ENCODE peak calls at places on chromosomes 3 and 15, in four cellular contexts. G, X, T and K are unnamed samples.

GRCh38 chr15:99121691-99122410 is 17.0 kb downstream of the SYNM start:
- DNase-seq in G (no peak), X (no peak), T (no peak), K (no peak)

GRCh38 chr3:195270350-195271115 is 426 bp downstream of the XXYLT1 start:
- DNase-seq in G (peak; percentile 91), X (peak; percentile 67), T (no peak), K (peak; percentile 91)

GRCh38 chr15:57442371-57442770 is 66.1 kb downstream of the CGNL1 start:
- DNase-seq in G (no peak), X (no peak), T (no peak), K (no peak)

GRCh38 chr3:154795046-154795445 is 285.1 kb upstream of the MME start:
- DNase-seq in G (no peak), X (peak; percentile 2), T (no peak), K (peak; percentile 26)

GRCh38 chr3:38150780-38151528 is 12.5 kb downstream of the MYD88 start:
- DNase-seq in G (no peak), X (no peak), T (no peak), K (no peak)

GRCh38 chr3:185470323-185470722 is 28.5 kb downstream of the TMEM41A start:
- DNase-seq in G (no peak), X (no peak), T (peak; percentile 45), K (no peak)

GRCh38 chr3:173932624-173933023 is 535.1 kb downstream of the NLGN1 start:
- DNase-seq in G (peak; percentile 85), X (peak; percentile 79), T (no peak), K (peak; percentile 92)

GRCh38 chr3:101722394-101723173 is 1.8 kb upstream of the CEP97 start:
- DNase-seq in G (no peak), X (no peak), T (no peak), K (no peak)

GRCh38 chr15:62606376-62607164 is 436.0 kb upstream of the TPM1 start:
- DNase-seq in G (no peak), X (peak; percentile 99), T (no peak), K (peak; percentile 97)

GRCh38 chr3:74789111-74789510 is 174.7 kb upstream of the CNTN3 start:
- DNase-seq in G (peak; percentile 50), X (peak; percentile 31), T (no peak), K (peak; percentile 59)

GRCh38 chr3:195768831-195769303 is 42.9 kb downstream of the MUC4 start:
- DNase-seq in G (no peak), X (peak; percentile 15), T (no peak), K (peak; percentile 54)

GRCh38 chr3:141321109-141321497 is 47.2 kb upstream of the ZBTB38 start:
- DNase-seq in G (no peak), X (peak; percentile 79), T (no peak), K (no peak)

GRCh38 chr15:33148129-33148850 is 46.2 kb downstream of the FMN1 start:
- DNase-seq in G (no peak), X (no peak), T (no peak), K (no peak)

GRCh38 chr3:23004971-23005370 is 198.2 kb upstream of the UBE2E2 start:
- DNase-seq in G (no peak), X (peak; percentile 81), T (no peak), K (peak; percentile 82)

GRCh38 chr15:100111103-100112060 is 230.4 kb downstream of the ADAMTS17 start:
- DNase-seq in G (peak; percentile 68), X (peak; percentile 79), T (no peak), K (peak; percentile 70)

GRCh38 chr15:64987136-64987535 is 2.6 kb downstream of the SPG21 start:
- DNase-seq in G (no peak), X (no peak), T (no peak), K (peak; percentile 31)

GRCh38 chr3:68142331-68142887 is 488.0 kb upstream of the SUCLG2 start:
- DNase-seq in G (no peak), X (no peak), T (no peak), K (no peak)

GRCh38 chr15:100849021-100849831 is 30.4 kb upstream of the ALDH1A3 start:
- DNase-seq in G (peak; percentile 72), X (peak; percentile 57), T (no peak), K (peak; percentile 79)

GRCh38 chr15:101017935-101018849 is 99.0 kb downstream of the LRRK1 start:
- DNase-seq in G (no peak), X (no peak), T (no peak), K (peak; percentile 26)

GRCh38 chr15:61091229-61091628 is 137.9 kb downstream of the RORA start:
- DNase-seq in G (no peak), X (no peak), T (no peak), K (no peak)

GRCh38 chr3:64440498-64440897 is 215.2 kb upstream of the PRICKLE2 start:
- DNase-seq in G (peak; percentile 40), X (peak; percentile 67), T (no peak), K (peak; percentile 59)

GRCh38 chr3:51819709-51820406 is 40.8 kb upstream of the IQCF6 start:
- DNase-seq in G (peak; percentile 14), X (peak; percentile 5), T (peak; percentile 48), K (peak; percentile 9)

GRCh38 chr3:177057768-177058167 is 139.5 kb downstream of the TBL1XR1 start:
- DNase-seq in G (no peak), X (no peak), T (no peak), K (no peak)

GRCh38 chr3:12993623-12994356 is 79.4 kb downstream of the IQSEC1 start:
- DNase-seq in G (peak; percentile 59), X (peak; percentile 36), T (no peak), K (peak; percentile 50)

GRCh38 chr3:33236005-33236404 is 17.4 kb upstream of the SUSD5 start:
- DNase-seq in G (no peak), X (no peak), T (no peak), K (no peak)

GRCh38 chr3:71964170-71964569 is 179.2 kb upstream of the PROK2 start:
- DNase-seq in G (no peak), X (no peak), T (no peak), K (no peak)

GRCh38 chr3:116331370-116331769 is 113.9 kb downstream of the LSAMP start:
- DNase-seq in G (no peak), X (no peak), T (no peak), K (no peak)

GRCh38 chr15:51649659-51650521 is 27.3 kb upstream of the DMXL2 start:
- DNase-seq in G (peak; percentile 83), X (peak; percentile 65), T (peak; percentile 40), K (peak; percentile 76)

GRCh38 chr3:107242579-107242978 is 134.7 kb upstream of the CCDC54 start:
- DNase-seq in G (no peak), X (peak; percentile 23), T (no peak), K (no peak)

GRCh38 chr3:53083949-53084309 is 38.1 kb upstream of the SFMBT1 start:
- DNase-seq in G (no peak), X (no peak), T (no peak), K (peak; percentile 16)

GRCh38 chr3:136624894-136625815 is 127.0 kb downstream of the STAG1 start:
- DNase-seq in G (peak; percentile 84), X (peak; percentile 31), T (peak; percentile 28), K (no peak)

GRCh38 chr3:117285721-117286120 is 576.1 kb downstream of the TUSC7 start:
- DNase-seq in G (no peak), X (no peak), T (no peak), K (no peak)

GRCh38 chr15:78551902-78552301 is 11.7 kb downstream of the PSMA4 start:
- DNase-seq in G (no peak), X (no peak), T (no peak), K (no peak)

GRCh38 chr3:138944842-138945645 is 1.9 kb downstream of the FOXL2 start:
- DNase-seq in G (peak; percentile 62), X (no peak), T (no peak), K (no peak)